ENCODE peak calls at places on chromosome 5, in nine cellular contexts. T, N, E, I, F, R, M, S and B are unnamed samples.

GRCh38 chr5:136021016-136021405 is 7.8 kb upstream of the TGFBI start:
- DNase-seq in M (no peak), F (no peak), N (no peak), T (no peak), I (no peak), S (no peak), R (peak; percentile 86), E (no peak), B (no peak)

GRCh38 chr5:85096426-85096825 is 711.7 kb upstream of the EDIL3 start:
- DNase-seq in R (peak; percentile 37), I (no peak), M (no peak), F (no peak), N (no peak), T (no peak), S (no peak), E (no peak), B (no peak)

GRCh38 chr5:142441638-142442037 is 116.8 kb upstream of the SPRY4 start:
- DNase-seq in M (no peak), S (no peak), I (no peak), E (no peak), N (no peak), T (no peak), R (no peak), F (no peak), B (no peak)

GRCh38 chr5:65334077-65334476 is 147.6 kb downstream of the ADAMTS6 start:
- DNase-seq in I (no peak), E (no peak), R (peak; percentile 50), M (no peak), S (no peak), F (no peak), T (no peak), N (no peak), B (no peak)

GRCh38 chr5:39755986-39756385 is 331.2 kb upstream of the DAB2 start:
- DNase-seq in R (peak; percentile 96), S (peak; percentile 95), N (peak; percentile 72), E (no peak), F (no peak), T (no peak), I (no peak), M (peak; percentile 79), B (no peak)

GRCh38 chr5:156147251-156147947 is 179.6 kb upstream of the SGCD start:
- DNase-seq in N (no peak), F (no peak), R (peak; percentile 77), T (no peak), M (peak; percentile 37), S (no peak), E (no peak), I (no peak), B (no peak)

GRCh38 chr5:1003296-1003937 is 5.2 kb upstream of the NKD2 start:
- DNase-seq in M (no peak), T (peak; percentile 6), E (peak; percentile 16), R (peak; percentile 34), N (no peak), F (no peak), S (peak; percentile 98), I (peak; percentile 68), B (peak; percentile 60)

GRCh38 chr5:63125392-63125791 is 546.8 kb downstream of the LRRC70 start:
- DNase-seq in I (no peak), T (no peak), S (no peak), F (no peak), M (no peak), E (no peak), N (no peak), R (no peak), B (no peak)

GRCh38 chr5:137146402-137146889 is 352.7 kb downstream of the SPOCK1 start:
- DNase-seq in M (peak; percentile 70), N (peak; percentile 80), E (peak; percentile 82), F (no peak), R (peak; percentile 99), I (no peak), S (peak; percentile 74), T (peak; percentile 31), B (peak; percentile 44)

GRCh38 chr5:98768160-98769005 is 5.1 kb upstream of the RGMB start:
- DNase-seq in F (peak; percentile 41), S (peak; percentile 80), E (peak; percentile 48), I (peak; percentile 46), N (peak; percentile 87), M (no peak), T (no peak), R (peak; percentile 62), B (peak; percentile 23)

GRCh38 chr5:1007221-1007680 is 1.4 kb upstream of the NKD2 start:
- DNase-seq in T (peak; percentile 6), S (no peak), F (peak; percentile 15), E (peak; percentile 14), N (no peak), I (peak; percentile 36), M (no peak), R (no peak), B (no peak)

GRCh38 chr5:21823076-21823574 is 1030.0 kb downstream of the CDH12 start:
- DNase-seq in I (no peak), T (no peak), M (no peak), S (peak; percentile 35), F (no peak), E (no peak), N (no peak), R (no peak), B (no peak)

GRCh38 chr5:169656125-169656990 is 19.3 kb downstream of the DOCK2 start:
- DNase-seq in T (no peak), S (no peak), R (peak; percentile 46), F (no peak), M (no peak), I (no peak), E (no peak), N (no peak), B (no peak)

GRCh38 chr5:72066658-72067057 is 40.6 kb upstream of the MAP1B start:
- DNase-seq in I (no peak), N (no peak), E (no peak), T (no peak), M (peak; percentile 57), S (peak; percentile 71), R (peak; percentile 97), F (no peak), B (no peak)

GRCh38 chr5:157025093-157025698 is 33.7 kb downstream of the HAVCR1 start:
- DNase-seq in M (no peak), R (no peak), E (no peak), S (no peak), F (no peak), N (no peak), I (no peak), T (peak; percentile 10), B (no peak)

GRCh38 chr5:105504-106080 is 13.6 kb downstream of the PLEKHG4B start:
- DNase-seq in N (no peak), S (no peak), R (no peak), E (no peak), I (no peak), M (no peak), F (no peak), T (no peak), B (no peak)

GRCh38 chr5:107719207-107719606 is 48.5 kb upstream of the EFNA5 start:
- DNase-seq in N (no peak), F (no peak), S (no peak), T (no peak), M (no peak), E (no peak), I (no peak), R (no peak), B (no peak)

GRCh38 chr5:17182494-17182893 is 34.9 kb upstream of the BASP1 start:
- DNase-seq in I (no peak), M (no peak), N (no peak), S (peak; percentile 71), R (peak; percentile 75), F (no peak), T (no peak), E (no peak), B (no peak)

DNA sequence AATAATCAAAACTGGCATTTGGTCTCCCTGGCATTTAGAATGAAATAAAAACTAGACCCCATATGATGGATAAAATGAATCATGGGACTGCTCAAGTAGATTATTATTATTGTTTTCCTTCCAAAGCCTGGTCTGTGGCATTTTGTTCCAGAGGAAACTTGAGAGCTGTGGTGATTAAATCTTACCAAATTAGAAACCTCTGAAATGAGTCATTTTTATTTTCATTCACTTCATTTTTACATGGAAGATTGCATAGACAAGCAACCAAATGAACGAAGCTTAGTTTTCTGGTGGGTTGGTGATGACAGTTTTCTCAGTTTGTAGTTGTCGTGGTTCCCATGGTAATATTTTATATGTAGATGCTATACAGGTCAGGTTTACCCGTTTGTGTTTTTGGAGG is 23.4 kb downstream of the PAM start:
- DNase-seq in M (no peak), N (no peak), R (peak; percentile 86), E (no peak), T (no peak), I (no peak), S (peak; percentile 64), F (no peak), B (no peak)
- H3K27ac ChIP-seq in M (no peak overlapping the region), N (no peak overlapping the region), R (no peak overlapping the region), E (peak overlapping the region; percentile 64), T (peak overlapping the region; percentile 69), I (no peak overlapping the region), S (peak overlapping the region; percentile 3), F (peak overlapping the region; percentile 21), B (peak overlapping the region; percentile 61)

GRCh38 chr5:180908400-180908799 is 9.4 kb downstream of the BTNL8 start:
- DNase-seq in T (no peak), E (no peak), S (no peak), F (no peak), M (no peak), N (no peak), I (no peak), R (no peak), B (no peak)
- H3K27me3 ChIP-seq in T (no peaks in the 10 kb centered on the region), E (no peaks in the 10 kb centered on the region), S (no peaks in the 10 kb centered on the region), F (no peaks in the 10 kb centered on the region), M (no peaks in the 10 kb centered on the region), N (no peaks in the 10 kb centered on the region), I (no peaks in the 10 kb centered on the region), R (no peaks in the 10 kb centered on the region), B (no peaks in the 10 kb centered on the region)

GRCh38 chr5:176618783-176619182 is 8.8 kb upstream of the GPRIN1 start:
- DNase-seq in M (no peak), S (no peak), T (no peak), E (no peak), N (no peak), F (no peak), I (no peak), R (no peak), B (no peak)

GRCh38 chr5:176619569-176620332 is 9.8 kb upstream of the GPRIN1 start:
- DNase-seq in T (no peak), R (no peak), F (no peak), N (no peak), I (no peak), S (no peak), E (no peak), M (no peak), B (no peak)

GRCh38 chr5:176621661-176622079 is 8.7 kb downstream of the SNCB start:
- DNase-seq in R (peak; percentile 58), S (no peak), F (no peak), I (no peak), E (no peak), M (no peak), T (no peak), N (no peak), B (peak; percentile 36)

GRCh38 chr5:176620333-176620981 is 9.9 kb downstream of the SNCB start:
- DNase-seq in M (no peak), N (no peak), I (no peak), T (no peak), F (no peak), E (peak; percentile 48), S (no peak), R (no peak), B (peak; percentile 62)

GRCh38 chr5:176619203-176619568 is 9.2 kb upstream of the GPRIN1 start:
- DNase-seq in S (no peak), T (no peak), R (peak; percentile 83), E (no peak), N (no peak), M (peak; percentile 70), F (peak; percentile 49), I (peak; percentile 77), B (peak; percentile 75)
- H3K4me3 ChIP-seq in S (no peak overlapping the region), T (peak overlapping the region; percentile 16), R (no peak overlapping the region), E (no peak overlapping the region), N (no peak overlapping the region), M (peak overlapping the region; percentile 41), F (no peak overlapping the region), I (no peak overlapping the region), B (peak overlapping the region; percentile 40)

GRCh38 chr5:73447234-73448071 is 1.1 kb downstream of the FOXD1 start:
- DNase-seq in T (no peak), E (no peak), I (peak; percentile 50), R (peak; percentile 75), M (no peak), N (no peak), S (peak; percentile 38), F (no peak), B (peak; percentile 60)
- H3K27ac ChIP-seq in T (peak overlapping the region; percentile 89), E (peak overlapping the region; percentile 62), I (no peak overlapping the region), R (peak overlapping the region; percentile 72), M (peak overlapping the region; percentile 83), N (peak overlapping the region; percentile 76), S (no peak overlapping the region), F (no peak overlapping the region), B (no peak overlapping the region)